ENCODE peak calls at places on chromosome 19, in four cellular contexts. C, J, X and D are unnamed samples.
A peak's percentile ranks its signal among the peaks of the same experiment; 100 is the strongest.

GRCh38 chr19:44576843-44577565 is 36.4 kb upstream of the IGSF23 start:
- DNase-seq in C (no peak), J (no peak), X (no peak), D (peak; percentile 78)

GRCh38 chr19:10478476-10478875 is 24.7 kb downstream of the KEAP1 start:
- DNase-seq in C (no peak), J (no peak), X (no peak), D (no peak)

GRCh38 chr19:3184847-3185481 is 766 bp upstream of the NCLN start:
- DNase-seq in C (no peak), J (no peak), X (no peak), D (peak; percentile 51)

GRCh38 chr19:23382955-23383354 is 12.3 kb downstream of the ZNF91 start:
- DNase-seq in C (no peak), J (no peak), X (no peak), D (no peak)

GRCh38 chr19:15332311-15332996 is at the start of gene BRD4:
- DNase-seq in C (peak; percentile 78), J (peak; percentile 65), X (peak; percentile 65), D (peak; percentile 70)

GRCh38 chr19:41083516-41083915 is 4.7 kb upstream of the CYP2A13 start:
- DNase-seq in C (no peak), J (no peak), X (no peak), D (peak; percentile 75)

GRCh38 chr19:54136864-54137113 is 773 bp upstream of the CNOT3 start:
- DNase-seq in C (no peak), J (no peak), X (no peak), D (no peak)

GRCh38 chr19:50325310-50326100 is 3.7 kb downstream of the KCNC3 start:
- DNase-seq in C (peak; percentile 85), J (peak; percentile 84), X (no peak), D (peak; percentile 89)

GRCh38 chr19:50870417-50871089 is 2.7 kb upstream of the KLK2 start:
- DNase-seq in C (no peak), J (no peak), X (no peak), D (no peak)

GRCh38 chr19:15123031-15123890 is 16.1 kb downstream of the SYDE1 start:
- DNase-seq in C (no peak), J (no peak), X (peak; percentile 48), D (no peak)

GRCh38 chr19:47663911-47664771 is 49.1 kb upstream of the EHD2 start:
- DNase-seq in C (no peak), J (no peak), X (peak; percentile 66), D (peak; percentile 52)

GRCh38 chr19:48123907-48124675 is 13.5 kb upstream of the PLA2G4C start:
- DNase-seq in C (no peak), J (no peak), X (no peak), D (peak; percentile 71)

GRCh38 chr19:19738564-19738963 is 5.7 kb upstream of the ZNF14 start:
- DNase-seq in C (no peak), J (no peak), X (no peak), D (no peak)

GRCh38 chr19:7743425-7743841 is 3.9 kb downstream of the CD209 start:
- DNase-seq in C (no peak), J (no peak), X (no peak), D (no peak)

GRCh38 chr19:33390120-33390907 is 16.8 kb downstream of the CEBPG start:
- DNase-seq in C (no peak), J (no peak), X (peak; percentile 63), D (no peak)

GRCh38 chr19:5547881-5548280 is 19.9 kb downstream of the TINCR start:
- DNase-seq in C (no peak), J (no peak), X (no peak), D (peak; percentile 47)

GRCh38 chr19:43773725-43774102 is 7.1 kb downstream of the KCNN4 start:
- DNase-seq in C (no peak), J (no peak), X (no peak), D (no peak)

GRCh38 chr19:1746401-1747284 is 6.7 kb upstream of the ONECUT3 start:
- DNase-seq in C (no peak), J (no peak), X (no peak), D (peak; percentile 67)

GRCh38 chr19:32688315-32688714 is 3.3 kb upstream of the NUDT19 start:
- DNase-seq in C (no peak), J (no peak), X (no peak), D (no peak)

GRCh38 chr19:49114630-49115363 is 627 bp downstream of the LIN7B start:
- DNase-seq in C (no peak), J (peak; percentile 56), X (no peak), D (peak; percentile 50)

GRCh38 chr19:37007587-37008220 is 70.5 kb upstream of the ZNF420 start:
- DNase-seq in C (no peak), J (no peak), X (peak; percentile 86), D (no peak)

GRCh38 chr19:16327501-16327900 is 2.9 kb downstream of the KLF2 start:
- DNase-seq in C (no peak), J (no peak), X (no peak), D (no peak)

GRCh38 chr19:38317104-38317612 is 1.4 kb upstream of the YIF1B start:
- DNase-seq in C (no peak), J (no peak), X (no peak), D (no peak)

GRCh38 chr19:12095111-12095790 is 30.7 kb downstream of the ZNF844 start:
- DNase-seq in C (no peak), J (no peak), X (no peak), D (no peak)

GRCh38 chr19:11624064-11624463 is 26.8 kb downstream of the ZNF627 start:
- DNase-seq in C (no peak), J (no peak), X (no peak), D (no peak)

GRCh38 chr19:16160445-16160942 is 12.8 kb downstream of the CIB3 start:
- DNase-seq in C (no peak), J (no peak), X (no peak), D (no peak)

GRCh38 chr19:10503002-10503789 is at the start of gene KEAP1:
- DNase-seq in C (no peak), J (no peak), X (no peak), D (peak; percentile 49)

GRCh38 chr19:3599776-3600183 is 6.9 kb downstream of the TBXA2R start:
- DNase-seq in C (no peak), J (no peak), X (no peak), D (no peak)

GRCh38 chr19:40803857-40804782 is 5.1 kb downstream of the EGLN2 start:
- DNase-seq in C (no peak), J (no peak), X (no peak), D (no peak)

GRCh38 chr19:37218592-37218935 is 550 bp downstream of the ZNF383 start:
- DNase-seq in C (no peak), J (no peak), X (no peak), D (no peak)

GRCh38 chr19:45598267-45599011 is 3.6 kb downstream of the GPR4 start:
- DNase-seq in C (no peak), J (no peak), X (no peak), D (no peak)

GRCh38 chr19:47698631-47699359 is 14.4 kb upstream of the EHD2 start:
- DNase-seq in C (no peak), J (no peak), X (no peak), D (no peak)

GRCh38 chr19:29690842-29691241 is 24.2 kb downstream of the C19orf12 start:
- DNase-seq in C (no peak), J (no peak), X (no peak), D (peak; percentile 43)

GRCh38 chr19:7010722-7011593 is 10.3 kb downstream of the MBD3L2B start:
- DNase-seq in C (no peak), J (no peak), X (no peak), D (no peak)

GRCh38 chr19:6685482-6685881 is 15.5 kb upstream of the TNFSF14 start:
- DNase-seq in C (no peak), J (no peak), X (no peak), D (no peak)

GRCh38 chr19:6373096-6373812 is 660 bp downstream of the ALKBH7 start:
- DNase-seq in C (peak; percentile 100), J (peak; percentile 95), X (peak; percentile 99), D (peak; percentile 97)

GRCh38 chr19:48635263-48635965 is 1.8 kb downstream of the DBP start:
- DNase-seq in C (no peak), J (no peak), X (peak; percentile 83), D (peak; percentile 81)

GRCh38 chr19:13817018-13817614 is 21.9 kb downstream of the ZSWIM4 start:
- DNase-seq in C (no peak), J (no peak), X (no peak), D (no peak)

GRCh38 chr19:56120371-56121179 is 520 bp downstream of the ZNF787 start:
- DNase-seq in C (peak; percentile 78), J (peak; percentile 45), X (no peak), D (peak; percentile 85)
- TF ChIP-seq CTCF in C (no peak), J (peak; percentile 35), X (no peak), D (no peak)

GRCh38 chr19:531009-531752 is 379 bp upstream of the CDC34 start:
- DNase-seq in C (peak; percentile 87), J (peak; percentile 92), X (peak; percentile 79), D (peak; percentile 89)
- TF ChIP-seq CTCF in C (no peak), J (no peak), X (no peak), D (no peak)

GRCh38 chr19:31676271-31677004 is 327.2 kb upstream of the TSHZ3 start:
- DNase-seq in C (no peak), J (no peak), X (no peak), D (no peak)
- TF ChIP-seq CTCF in C (no peak), J (peak; percentile 34), X (no peak), D (no peak)

GRCh38 chr19:34403784-34404108 is 453 bp upstream of the PDCD2L start:
- DNase-seq in C (no peak), J (no peak), X (no peak), D (no peak)
- TF ChIP-seq CTCF in C (no peak), J (no peak), X (no peak), D (no peak)